ENCODE peak calls at places on chromosomes 16 and 17, in four cellular contexts. N is HepG2, A is heart right ventricle, I is cardiac muscle cell. E is an unnamed sample. For H3K4me1, the result is how much of the 10 kb centered on the place peaks cover.

GRCh38 chr16:81318711-81319110 is 3.9 kb downstream of the GAN start:
- DNase-seq in I (no peak), A (no peak), N (no peak), E (no peak)

GRCh38 chr17:44071198-44071520 is 624 bp downstream of the G6PC3 start:
- DNase-seq in A (no peak), N (no peak), I (no peak), E (no peak)

GRCh38 chr17:75776399-75777242 is 8.0 kb upstream of the UNK start:
- DNase-seq in N (no peak), I (peak), A (no peak), E (no peak)

GRCh38 chr17:70552230-70552981 is 383.1 kb downstream of the KCNJ2 start:
- DNase-seq in I (peak), N (peak), A (peak), E (no peak)

GRCh38 chr16:2785101-2785991 is 2.0 kb downstream of the PRSS33 start:
- DNase-seq in I (no peak), A (no peak), N (no peak), E (no peak)

GRCh38 chr17:80738987-80739730 is 194.5 kb downstream of the RPTOR start:
- DNase-seq in I (no peak), A (no peak), N (no peak), E (no peak)

GRCh38 chr17:79090503-79091372 is 16.1 kb downstream of the ENGASE start:
- DNase-seq in I (peak), A (no peak), N (peak), E (peak)

GRCh38 chr17:76893623-76894358 is 25.6 kb downstream of the MGAT5B start:
- DNase-seq in I (no peak), N (no peak), A (no peak), E (no peak)

GRCh38 chr17:42456223-42457106 is 2.2 kb upstream of the ATP6V0A1 start:
- DNase-seq in I (peak), N (no peak), A (no peak), E (no peak)

GRCh38 chr16:89815639-89816348 is 653 bp downstream of the FANCA start:
- DNase-seq in A (no peak), I (no peak), N (no peak), E (peak)

GRCh38 chr16:88790312-88791150 is 5.5 kb upstream of the PIEZO1 start:
- DNase-seq in I (peak), N (no peak), A (no peak), E (no peak)

GRCh38 chr17:72173475-72174116 is 52.8 kb downstream of the SOX9 start:
- DNase-seq in A (no peak), I (no peak), N (peak), E (no peak)

GRCh38 chr17:45345246-45345553 is 28.4 kb upstream of the MAP3K14 start:
- DNase-seq in N (no peak), A (no peak), I (no peak), E (no peak)

GRCh38 chr16:57367111-57367752 is 5.1 kb upstream of the CX3CL1 start:
- DNase-seq in A (no peak), N (no peak), I (peak), E (no peak)

GRCh38 chr16:31181102-31181830 is 1.3 kb downstream of the FUS start:
- DNase-seq in I (peak), N (no peak), A (peak), E (peak)

GRCh38 chr16:86836503-86837125 is 258.3 kb downstream of the FOXL1 start:
- DNase-seq in I (peak), N (no peak), A (no peak), E (no peak)

GRCh38 chr16:54265558-54266213 is 20.9 kb downstream of the IRX3 start:
- DNase-seq in I (peak), A (no peak), N (peak), E (no peak)

GRCh38 chr16:65769776-65770438 is 596.6 kb upstream of the CDH5 start:
- DNase-seq in I (peak), A (no peak), N (no peak), E (no peak)

GRCh38 chr17:79630821-79631639 is 20.2 kb upstream of the RBFOX3 start:
- DNase-seq in A (peak), N (no peak), I (no peak), E (no peak)

GRCh38 chr17:49343273-49343672 is 18.8 kb downstream of the ZNF652 start:
- DNase-seq in I (peak), N (no peak), A (no peak), E (no peak)

GRCh38 chr17:39208136-39208535 is 8.1 kb downstream of the RPL19 start:
- DNase-seq in A (no peak), I (no peak), N (no peak), E (no peak)

GRCh38 chr17:2053380-2054261 is 1.3 kb upstream of the HIC1 start:
- DNase-seq in N (peak), A (peak), I (peak), E (peak)

GRCh38 chr16:47463771-47464624 is 2.9 kb downstream of the PHKB start:
- DNase-seq in N (no peak), A (no peak), I (no peak), E (peak)

GRCh38 chr16:65793781-65794180 is 572.7 kb upstream of the CDH5 start:
- DNase-seq in I (peak), A (no peak), N (no peak), E (no peak)

GRCh38 chr16:651844-652243 is 2.7 kb downstream of the WDR90 start:
- DNase-seq in N (no peak), A (no peak), I (no peak), E (no peak)

GRCh38 chr17:77365584-77366186 is 224.9 kb downstream of the SEC14L1 start:
- DNase-seq in A (peak), N (no peak), I (peak), E (peak)

GRCh38 chr16:83840060-83840617 is 32.4 kb downstream of the HSBP1 start:
- DNase-seq in N (no peak), I (no peak), A (no peak), E (no peak)

GRCh38 chr17:20133552-20133951 is 124.4 kb downstream of the SPECC1 start:
- DNase-seq in N (no peak), I (no peak), A (no peak), E (no peak)

GRCh38 chr17:34146440-34147043 is 108.5 kb upstream of the CCL2 start:
- DNase-seq in N (peak), A (peak), I (no peak), E (peak)

GRCh38 chr16:29896841-29897240 is 2.5 kb downstream of the SEZ6L2 start:
- DNase-seq in N (no peak), A (no peak), I (no peak), E (no peak)

GRCh38 chr16:66382966-66383299 is 16.4 kb downstream of the CDH5 start:
- DNase-seq in N (peak), A (no peak), I (peak), E (no peak)

GRCh38 chr16:64408699-64409098 is 713.2 kb downstream of the CDH11 start:
- DNase-seq in I (no peak), A (no peak), N (no peak), E (no peak)
- TF ChIP-seq CTCF in I (no peak), A (no peak), N (no peak), E (peak)

DNA sequence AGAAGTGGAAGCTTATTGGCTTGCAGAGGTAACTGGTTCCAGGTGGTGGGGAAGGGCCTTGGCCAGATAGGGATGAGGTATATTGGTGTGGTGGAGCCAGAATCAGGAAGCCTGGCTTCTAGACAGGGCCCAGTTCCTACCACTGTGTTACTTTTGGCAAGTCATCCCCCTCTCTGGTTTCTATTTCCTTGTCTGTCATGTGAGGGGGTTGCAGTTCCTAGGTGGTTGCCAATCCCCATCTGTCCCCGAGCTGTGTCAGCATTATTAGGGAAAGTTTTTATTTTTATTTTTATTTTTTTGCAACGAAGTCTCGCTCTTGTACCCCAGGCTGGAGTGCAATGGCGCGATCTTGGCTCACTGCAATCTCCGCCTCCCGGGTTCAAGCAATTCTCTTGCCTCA is 3.0 kb downstream of the SMCR8 start:
- DNase-seq in A (no peak), I (no peak), N (no peak), E (no peak)
- H3K4me3 ChIP-seq in A (no peak), I (no peak), N (peak), E (no peak)

DNA sequence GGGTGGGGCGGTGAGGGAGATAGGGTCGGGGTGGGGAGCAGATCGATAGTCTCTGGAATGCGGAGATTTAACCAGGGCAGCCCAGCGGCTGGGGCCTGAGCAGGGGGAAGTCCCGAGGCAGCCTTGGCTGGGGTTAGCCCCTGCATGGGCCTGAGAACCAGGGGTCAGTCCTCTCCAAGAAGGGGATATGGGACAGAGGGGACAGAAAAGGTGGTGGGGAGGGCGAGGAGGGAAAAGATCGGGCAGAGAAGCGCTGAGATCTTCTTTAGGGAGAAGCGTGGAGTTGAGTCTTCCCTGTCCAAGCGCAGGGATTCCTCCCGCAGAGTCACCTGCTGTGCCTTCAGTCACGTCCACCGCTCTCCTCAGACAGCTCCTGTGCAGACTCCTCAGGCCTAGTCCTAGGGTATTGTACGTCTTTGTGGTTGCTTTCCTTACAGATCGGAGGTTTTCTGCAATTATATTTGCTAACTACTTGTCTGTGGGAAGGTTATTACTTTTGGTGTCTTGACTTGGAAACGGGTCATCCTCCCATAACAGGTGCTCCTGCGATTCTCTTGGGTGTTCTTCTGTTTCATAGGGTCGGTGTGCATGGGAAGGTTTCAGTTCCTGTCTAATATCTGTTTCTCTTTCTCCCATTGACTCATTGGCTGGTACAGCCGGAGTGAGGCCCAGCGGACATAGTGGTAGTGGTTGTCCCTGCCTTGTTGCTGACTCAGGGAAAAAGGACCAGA is 952 bp downstream of the CD300A start:
- DNase-seq in A (no peak), I (no peak), N (no peak), E (no peak)
- H3K4me1 ChIP-seq in A (under half), I (under half), N (under half), E (under half)

GRCh38 chr16:78290498-78291271 is 191.2 kb downstream of the WWOX start:
- DNase-seq in I (no peak), A (no peak), N (no peak), E (no peak)
- TF ChIP-seq CTCF in I (no peak), A (no peak), N (no peak), E (no peak)

DNA sequence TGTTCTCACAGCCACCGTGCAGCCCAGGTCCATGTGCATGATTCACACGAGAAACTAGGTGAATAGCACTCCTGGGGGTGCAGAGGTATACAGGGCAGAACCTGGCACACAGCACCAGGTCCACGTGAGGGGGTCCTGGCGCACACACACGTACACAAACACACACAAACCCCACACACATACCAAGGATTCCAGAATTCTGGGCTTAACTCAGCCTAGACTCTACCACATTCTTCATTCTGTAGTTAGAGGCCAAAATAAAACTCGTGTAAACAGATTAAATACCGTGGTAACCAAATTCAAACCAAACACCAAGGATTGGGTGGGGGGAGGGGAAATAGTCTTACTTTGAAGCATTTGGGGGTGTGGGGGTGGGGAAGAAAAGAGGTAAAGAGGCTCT is 58.5 kb downstream of the XYLT1 start:
- DNase-seq in A (no peak), N (no peak), I (no peak), E (no peak)
- H3K4me3 ChIP-seq in A (no peak), N (no peak), I (no peak), E (no peak)

E was measured in BE2C.